ENCODE peak calls at places on chromosome 4, in four cellular contexts. G is endodermal cell, A is tibial artery, T is MM.1S. J is an unnamed sample. For H3K36me3, the result is how much of the 10 kb centered on the place peaks cover.

GRCh38 chr4:142040043-142040442 is 403.7 kb downstream of the IL15 start:
- DNase-seq in T (no peak), G (peak), A (no peak), J (no peak)

GRCh38 chr4:141826260-141826659 is 189.9 kb downstream of the IL15 start:
- DNase-seq in A (no peak), G (no peak), T (no peak), J (no peak)

GRCh38 chr4:174105202-174105601 is 178.3 kb downstream of the FBXO8 start:
- DNase-seq in G (no peak), A (no peak), T (no peak), J (no peak)

GRCh38 chr4:174437324-174437723 is 85.0 kb downstream of the HPGD start:
- DNase-seq in T (no peak), A (no peak), G (no peak), J (no peak)

GRCh38 chr4:99642725-99643489 is 14.7 kb downstream of the C4orf54 start:
- DNase-seq in A (peak), T (no peak), G (peak), J (no peak)

GRCh38 chr4:78551420-78552351 is at the start of gene ANXA3:
- DNase-seq in A (no peak), T (no peak), G (peak), J (peak)

GRCh38 chr4:126267689-126268088 is 952.9 kb downstream of the FAT4 start:
- DNase-seq in G (no peak), A (no peak), T (no peak), J (no peak)

GRCh38 chr4:158171456-158171790 is 1.4 kb downstream of the GASK1B start:
- DNase-seq in G (no peak), T (no peak), A (no peak), J (no peak)

GRCh38 chr4:96093057-96093456 is 253.2 kb downstream of the PDHA2 start:
- DNase-seq in G (no peak), T (no peak), A (no peak), J (no peak)

GRCh38 chr4:139214039-139214534 is 37.1 kb upstream of the ELF2 start:
- DNase-seq in T (peak), A (no peak), G (peak), J (peak)

GRCh38 chr4:106080376-106080775 is 185.1 kb downstream of the NPNT start:
- DNase-seq in T (no peak), A (no peak), G (no peak), J (no peak)

GRCh38 chr4:120025516-120025915 is 41.1 kb downstream of the MAD2L1 start:
- DNase-seq in A (no peak), G (no peak), T (no peak), J (no peak)

GRCh38 chr4:112550728-112551127 is 34.7 kb upstream of the NEUROG2 start:
- DNase-seq in A (no peak), G (no peak), T (no peak), J (no peak)

GRCh38 chr4:115485402-115485801 is 372.0 kb upstream of the NDST4 start:
- DNase-seq in G (no peak), T (no peak), A (no peak), J (no peak)

GRCh38 chr4:23788027-23788426 is 101.8 kb downstream of the PPARGC1A start:
- DNase-seq in A (no peak), T (no peak), G (no peak), J (no peak)

GRCh38 chr4:158656439-158656838 is 15.2 kb downstream of the C4orf46 start:
- DNase-seq in G (no peak), A (no peak), T (no peak), J (no peak)

GRCh38 chr4:13102344-13102743 is 381.8 kb downstream of the RAB28 start:
- DNase-seq in G (no peak), T (no peak), A (no peak), J (no peak)

GRCh38 chr4:53563824-53564223 is 27.5 kb downstream of the LNX1 start:
- DNase-seq in G (no peak), T (no peak), A (no peak), J (peak)

DNA sequence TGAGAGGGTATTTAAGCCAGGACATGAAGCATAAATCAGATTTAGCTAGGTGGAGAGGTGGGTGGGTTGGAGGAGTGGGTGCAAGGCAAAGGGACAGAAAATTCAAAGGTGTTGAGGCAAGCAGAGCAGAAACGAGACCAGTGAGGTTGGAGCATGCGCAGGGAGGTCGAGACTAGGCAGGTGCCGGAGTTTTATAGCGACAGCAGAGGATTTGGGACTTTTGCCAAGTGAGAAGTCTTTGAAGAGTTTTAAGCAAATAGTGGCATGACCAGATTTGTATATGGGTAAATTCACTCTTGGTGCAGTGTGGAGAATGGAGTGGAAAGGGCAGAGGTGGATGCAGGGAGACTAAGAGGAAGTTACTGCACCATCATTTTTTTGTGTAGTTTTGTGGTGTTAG is 107.0 kb upstream of the TLR2 start:
- DNase-seq in T (no peak), A (no peak), G (no peak), J (no peak)
- H3K36me3 ChIP-seq in T (under half), A (under half), G (under half), J (under half)

GRCh38 chr4:27318740-27319139 is 458.1 kb downstream of the STIM2 start:
- DNase-seq in T (no peak), A (no peak), G (peak), J (no peak)
- TF ChIP-seq CTCF in T (peak), A (no peak), G (peak), J (peak)

DNA sequence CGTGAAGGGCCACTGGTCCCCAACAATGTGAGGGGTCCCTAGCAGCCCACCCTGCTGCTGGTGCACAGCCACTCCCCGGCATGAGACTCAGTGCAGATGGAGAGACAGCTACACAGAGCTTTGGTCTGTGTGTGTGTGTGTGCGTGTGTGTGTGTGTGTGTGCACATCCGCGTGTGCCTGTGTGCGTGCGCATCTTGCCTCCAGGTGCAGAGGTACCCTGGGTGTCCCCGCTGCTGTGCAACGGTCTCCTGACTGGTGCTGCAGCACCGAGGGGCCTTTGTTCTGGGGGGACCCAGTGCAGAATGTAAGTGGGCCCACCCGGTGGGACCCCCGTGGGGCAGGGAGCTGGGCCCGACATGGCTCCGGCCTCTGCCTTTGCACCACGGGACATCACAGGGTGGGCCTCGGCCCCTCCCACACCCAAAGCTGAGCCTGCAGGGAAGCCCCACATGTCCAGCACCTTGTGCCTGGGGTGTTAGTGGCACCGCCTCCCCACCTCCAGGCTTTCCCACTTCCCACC is 14.2 kb downstream of the FGFR3 start:
- DNase-seq in A (no peak), G (no peak), T (no peak), J (no peak)
- H3K36me3 ChIP-seq in A (under half), G (under half), T (under half), J (under half)

DNA sequence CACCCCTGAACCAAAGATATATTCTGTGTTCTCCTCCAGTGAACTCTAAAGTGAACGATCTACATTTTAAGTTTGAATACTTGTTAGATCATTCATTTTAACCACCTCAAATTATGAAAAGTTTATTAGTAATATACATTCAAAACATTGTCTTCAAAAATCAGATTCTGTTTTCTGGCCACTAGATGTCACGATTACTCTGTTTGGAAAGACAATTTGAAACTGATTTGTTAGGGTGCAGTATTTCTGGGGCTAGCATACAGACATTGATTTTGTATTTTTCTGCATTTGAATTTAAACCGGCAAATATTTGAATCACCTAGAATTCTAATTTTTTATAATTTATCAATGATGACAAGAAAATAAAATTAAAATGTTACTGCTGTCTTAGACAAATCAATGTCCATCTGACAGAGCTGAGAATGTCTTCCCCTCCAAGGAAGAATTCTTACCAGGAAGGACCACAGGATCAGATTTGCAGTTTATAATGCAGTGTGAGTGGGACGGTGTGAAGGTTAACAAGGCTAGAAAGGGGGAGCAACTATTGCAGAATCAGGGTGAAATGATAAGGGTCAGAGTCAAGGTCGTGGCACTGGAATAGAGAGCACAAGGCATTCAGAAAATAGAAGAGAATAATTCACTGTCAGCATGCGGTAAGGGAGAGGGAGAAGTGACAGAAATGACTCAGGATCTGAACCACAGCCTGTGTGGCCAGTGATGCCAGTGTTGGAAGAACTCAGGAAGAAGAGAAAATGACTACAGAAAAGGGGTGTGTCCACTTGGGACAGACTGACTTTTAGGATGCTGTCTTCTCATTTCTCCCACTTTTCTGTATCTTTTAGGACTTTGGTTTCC is 91.6 kb downstream of the ANXA10 start:
- DNase-seq in G (no peak), T (peak), A (no peak), J (peak)
- TF ChIP-seq CTCF in G (peak), T (peak), A (no peak), J (peak)

GRCh38 chr4:82354788-82355187 is 19.0 kb downstream of the HNRNPD start:
- DNase-seq in T (no peak), G (no peak), A (no peak), J (no peak)

GRCh38 chr4:82352825-82353370 is 20.9 kb downstream of the HNRNPD start:
- DNase-seq in G (no peak), T (no peak), A (no peak), J (no peak)

GRCh38 chr4:82357640-82358039 is 16.2 kb downstream of the HNRNPD start:
- DNase-seq in A (no peak), G (no peak), T (no peak), J (no peak)

DNA sequence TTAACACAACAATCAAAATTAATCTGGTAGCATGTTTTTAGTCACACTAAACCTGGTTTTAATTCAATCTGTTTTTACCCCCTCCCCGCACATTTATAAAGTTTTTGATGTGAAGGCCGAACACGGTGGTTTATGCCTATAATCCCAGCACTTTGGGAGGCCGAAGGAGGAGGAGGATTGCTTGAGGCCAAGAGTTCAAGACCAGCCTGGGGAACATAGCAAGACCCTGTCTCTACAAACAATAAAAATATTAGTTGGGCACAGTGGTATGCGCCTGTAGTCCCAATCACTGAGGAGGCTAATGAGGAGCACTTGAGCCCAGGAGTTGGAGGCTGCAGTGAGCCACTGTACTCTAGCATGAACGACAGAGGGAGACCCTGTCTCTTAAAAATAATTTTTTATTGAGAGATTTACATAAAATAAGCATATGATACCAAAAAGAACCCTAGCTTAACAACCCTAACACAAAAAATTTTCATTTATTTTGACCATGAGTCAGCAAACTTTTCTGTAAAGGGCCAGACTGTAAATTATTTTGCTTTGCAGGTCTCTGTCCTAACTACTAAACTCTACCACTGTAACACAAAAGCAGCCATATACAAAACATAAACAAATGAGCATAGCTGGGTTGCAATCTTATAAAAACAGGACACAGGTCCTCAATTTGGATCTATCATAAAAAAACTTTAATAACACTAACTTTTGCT is 21.5 kb downstream of the HNRNPD start:
- DNase-seq in A (no peak), G (no peak), T (no peak), J (no peak)
- H3K36me3 ChIP-seq in A (under half), G (half or more), T (under half), J (under half)

GRCh38 chr4:16881151-16881884 is 17.1 kb downstream of the LDB2 start:
- DNase-seq in T (no peak), G (no peak), A (no peak), J (no peak)

GRCh38 chr4:16889945-16890344 is 8.5 kb downstream of the LDB2 start:
- DNase-seq in A (no peak), T (no peak), G (no peak), J (no peak)

GRCh38 chr4:16883816-16884215 is 14.6 kb downstream of the LDB2 start:
- DNase-seq in T (no peak), G (no peak), A (no peak), J (no peak)

GRCh38 chr4:16887887-16888286 is 10.6 kb downstream of the LDB2 start:
- DNase-seq in A (no peak), G (no peak), T (peak), J (no peak)

GRCh38 chr4:16884673-16885460 is 13.6 kb downstream of the LDB2 start:
- DNase-seq in T (no peak), A (no peak), G (no peak), J (no peak)
- TF ChIP-seq CTCF in T (no peak), A (no peak), G (peak), J (no peak)

GRCh38 chr4:107452717-107453116 is 267.3 kb downstream of the PAPSS1 start:
- DNase-seq in T (no peak), A (no peak), G (no peak), J (no peak)
- H3K36me3 ChIP-seq in T (under half), A (under half), G (under half), J (under half)

DNA sequence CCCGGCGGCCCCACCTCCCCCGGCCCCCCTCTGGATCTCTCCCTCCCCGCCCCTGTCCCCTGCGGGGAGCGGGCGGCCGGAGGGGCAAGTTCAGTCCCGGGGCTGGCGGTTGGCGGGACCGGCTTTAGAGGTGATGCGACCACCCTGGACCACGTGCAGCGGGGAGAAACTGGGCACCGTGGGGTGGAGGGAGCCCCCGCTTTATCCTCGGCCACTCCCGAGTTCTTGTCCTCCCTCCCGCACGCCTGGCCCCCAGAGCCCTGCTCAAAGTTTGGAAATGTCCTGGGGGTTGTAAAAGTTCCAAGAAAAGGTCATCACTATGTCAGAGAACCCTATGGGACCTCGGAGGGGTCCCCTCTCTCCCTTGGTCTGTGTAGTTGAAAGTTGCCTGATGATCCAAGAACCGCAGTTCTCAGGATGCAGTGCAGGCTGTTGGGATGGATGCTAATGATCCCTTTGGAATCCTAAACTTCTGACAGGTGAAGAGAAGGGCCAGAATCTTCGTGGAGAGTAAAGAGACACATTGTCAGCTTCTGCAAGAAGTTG is 411 bp upstream of the VEGFC start:
- DNase-seq in T (no peak), G (no peak), A (no peak), J (no peak)
- TF ChIP-seq CTCF in T (no peak), G (no peak), A (no peak), J (no peak)

J was measured in GM06990.